ENCODE peak calls at places on chromosome 19, in seven cellular contexts. R is foreskin fibroblast, A is MM.1S, U is epithelial cell of proximal tubule, J is fibroblast of the aortic adventitia, N is AG04450, C is esophagus muscularis mucosa. M is an unnamed sample.

GRCh38 chr19:45591004-45591637 is 6.5 kb upstream of the OPA3 start:
- DNase-seq in R (peak; percentile 71), A (peak; percentile 61), U (no peak), J (no peak), N (no peak), C (no peak), M (peak; percentile 70)

GRCh38 chr19:51572908-51573307 is 1.8 kb downstream of the ZNF175 start:
- DNase-seq in R (peak; percentile 67), A (no peak), U (no peak), J (peak; percentile 61), N (peak; percentile 24), C (no peak), M (peak; percentile 22)

GRCh38 chr19:7475665-7476064 is 13.2 kb downstream of the PEX11G start:
- DNase-seq in R (no peak), A (no peak), U (no peak), J (no peak), N (no peak), C (no peak), M (no peak)

GRCh38 chr19:48455908-48456562 is 661 bp downstream of the KCNJ14 start:
- DNase-seq in R (no peak), A (no peak), U (no peak), J (no peak), N (no peak), C (no peak), M (no peak)

GRCh38 chr19:36573948-36574726 is 1.0 kb upstream of the ZNF529 start:
- DNase-seq in R (peak; percentile 56), A (no peak), U (no peak), J (no peak), N (no peak), C (no peak), M (peak; percentile 47)

GRCh38 chr19:5850743-5851293 is 431 bp downstream of the FUT3 start:
- DNase-seq in R (peak; percentile 75), A (no peak), U (no peak), J (peak; percentile 77), N (no peak), C (no peak), M (peak; percentile 73)

GRCh38 chr19:35040826-35041547 is 534 bp upstream of the HPN start:
- DNase-seq in R (peak; percentile 45), A (no peak), U (no peak), J (peak; percentile 27), N (no peak), C (peak; percentile 97), M (no peak)

GRCh38 chr19:45492627-45493470 is 4.0 kb downstream of the RTN2 start:
- DNase-seq in R (peak; percentile 88), A (no peak), U (no peak), J (peak; percentile 72), N (no peak), C (no peak), M (peak; percentile 44)

GRCh38 chr19:5903054-5903501 is 512 bp downstream of the NDUFA11 start:
- DNase-seq in R (peak; percentile 73), A (peak; percentile 30), U (no peak), J (peak; percentile 58), N (no peak), C (no peak), M (no peak)

GRCh38 chr19:50720921-50721291 is 1.3 kb upstream of the SHANK1 start:
- DNase-seq in R (peak; percentile 94), A (no peak), U (no peak), J (peak; percentile 39), N (no peak), C (no peak), M (peak; percentile 34)

GRCh38 chr19:49592486-49593232 is 1.7 kb downstream of the PRR12 start:
- DNase-seq in R (peak; percentile 32), A (no peak), U (no peak), J (no peak), N (no peak), C (no peak), M (peak; percentile 80)

GRCh38 chr19:7426986-7427385 is 61.8 kb downstream of the PEX11G start:
- DNase-seq in R (no peak), A (no peak), U (no peak), J (no peak), N (no peak), C (no peak), M (no peak)

GRCh38 chr19:39407394-39407643 is 672 bp downstream of the ZFP36 start:
- DNase-seq in R (no peak), A (no peak), U (no peak), J (no peak), N (no peak), C (no peak), M (no peak)

GRCh38 chr19:45705115-45705514 is 12.6 kb downstream of the QPCTL start:
- DNase-seq in R (no peak), A (peak; percentile 15), U (no peak), J (no peak), N (no peak), C (no peak), M (no peak)

GRCh38 chr19:39509233-39509632 is 5.7 kb upstream of the SELENOV start:
- DNase-seq in R (no peak), A (no peak), U (no peak), J (no peak), N (no peak), C (no peak), M (no peak)

GRCh38 chr19:51800849-51801244 is 5.9 kb downstream of the FPR3 start:
- DNase-seq in R (no peak), A (no peak), U (no peak), J (no peak), N (no peak), C (no peak), M (no peak)

GRCh38 chr19:46860846-46861690 is at the start of gene ARHGAP35:
- DNase-seq in R (peak; percentile 95), A (peak; percentile 88), U (no peak), J (no peak), N (no peak), C (no peak), M (peak; percentile 85)

GRCh38 chr19:54415208-54415900 is at the start of gene TTYH1:
- DNase-seq in R (no peak), A (no peak), U (no peak), J (no peak), N (no peak), C (no peak), M (no peak)

GRCh38 chr19:2567580-2567979 is 91.7 kb downstream of the GADD45B start:
- DNase-seq in R (no peak), A (no peak), U (no peak), J (no peak), N (no peak), C (no peak), M (no peak)

GRCh38 chr19:16477311-16477710 is 5.5 kb upstream of the EPS15L1 start:
- DNase-seq in R (no peak), A (no peak), U (no peak), J (no peak), N (no peak), C (no peak), M (no peak)

GRCh38 chr19:16470911-16471811 is 609 bp downstream of the EPS15L1 start:
- DNase-seq in R (peak; percentile 69), A (peak; percentile 35), U (no peak), J (peak; percentile 59), N (no peak), C (no peak), M (peak; percentile 74)

GRCh38 chr19:16472992-16473391 is 1.2 kb upstream of the EPS15L1 start:
- DNase-seq in R (no peak), A (no peak), U (no peak), J (no peak), N (no peak), C (no peak), M (no peak)

GRCh38 chr19:16476401-16476800 is 4.6 kb upstream of the EPS15L1 start:
- DNase-seq in R (no peak), A (no peak), U (no peak), J (no peak), N (no peak), C (no peak), M (no peak)

GRCh38 chr19:16473875-16474397 is 2.2 kb upstream of the EPS15L1 start:
- DNase-seq in R (no peak), A (no peak), U (no peak), J (no peak), N (no peak), C (no peak), M (no peak)
- H3K4me3 ChIP-seq in R (no peak overlapping the region), A (no peak overlapping the region), U (no peak overlapping the region), J (no peak overlapping the region), N (no peak overlapping the region), C (no peak overlapping the region), M (no peak overlapping the region)

GRCh38 chr19:27776020-27776419 is 1436.9 kb downstream of the UQCRFS1 start:
- DNase-seq in R (peak; percentile 53), A (no peak), U (no peak), J (peak; percentile 46), N (no peak), C (no peak), M (peak; percentile 37)
- TF ChIP-seq CTCF in R (peak; percentile 8), A (peak; percentile 33), U (peak; percentile 47), J (peak; percentile 48), N (peak; percentile 39), C (no peak), M (peak; percentile 45)

GRCh38 chr19:919157-920050 is 2.3 kb downstream of the KISS1R start:
- DNase-seq in R (no peak), A (no peak), U (no peak), J (no peak), N (no peak), C (no peak), M (peak; percentile 62)

GRCh38 chr19:916645-917322 is 349 bp upstream of the KISS1R start:
- DNase-seq in R (no peak), A (no peak), U (no peak), J (no peak), N (no peak), C (no peak), M (no peak)

GRCh38 chr19:917323-918151 is at the start of gene KISS1R:
- DNase-seq in R (peak; percentile 47), A (no peak), U (no peak), J (peak; percentile 12), N (no peak), C (no peak), M (peak; percentile 37)

GRCh38 chr19:918481-919156 is 1.5 kb downstream of the KISS1R start:
- DNase-seq in R (no peak), A (no peak), U (no peak), J (no peak), N (no peak), C (no peak), M (no peak)

GRCh38 chr19:918152-918437 is 962 bp downstream of the KISS1R start:
- DNase-seq in R (no peak), A (no peak), U (no peak), J (no peak), N (no peak), C (no peak), M (no peak)
- H3K4me3 ChIP-seq in R (no peak overlapping the region), A (no peak overlapping the region), U (no peak overlapping the region), J (no peak overlapping the region), N (no peak overlapping the region), C (peak overlapping the region; percentile 30), M (no peak overlapping the region)

GRCh38 chr19:13153627-13154240 is 3.5 kb downstream of the IER2 start:
- DNase-seq in R (peak; percentile 68), A (no peak), U (no peak), J (peak; percentile 44), N (no peak), C (no peak), M (no peak)
- TF ChIP-seq CTCF in R (no peak), A (no peak), U (peak; percentile 8), J (no peak), N (peak; percentile 12), C (no peak), M (no peak)

M was measured in epithelial cell of esophagus.